ENCODE peak calls at places on chromosome 22, in eight cellular contexts. Z is NCI-H2171; N is stimulated activated CD4-positive, alpha-beta T cell treated with anti-CD3 and anti-CD28 coated beads, TNF-alpha, amount 100 ng/mL, for 4 hours; S is activated gamma-delta T cell treated with Interleukin-2 at 50 U/mL for 16 hours; T is HEK293T; L is fibroblast of villous mesenchyme; Q is tibial nerve; X is activated T-cell treated with anti-CD3 and anti-CD28 coated beads for 1 hour. F is an unnamed sample.

GRCh38 chr22:24894220-24894975 is 52.1 kb downstream of the LHFPL7 start:
- DNase-seq in S (no peak), N (no peak), X (no peak), T (no peak), L (peak; percentile 98), Z (no peak), Q (peak; percentile 73), F (no peak)

GRCh38 chr22:45159652-45160462 is 3.9 kb upstream of the NUP50 start:
- DNase-seq in Z (no peak), N (no peak), Q (no peak), X (no peak), S (no peak), L (peak; percentile 89), T (peak; percentile 22), F (peak; percentile 14)

GRCh38 chr22:41770715-41771452 is 29.6 kb upstream of the CCDC134 start:
- DNase-seq in T (no peak), S (no peak), X (no peak), Q (no peak), L (no peak), N (no peak), Z (no peak), F (no peak)

GRCh38 chr22:41106122-41106968 is 14.0 kb downstream of the EP300 start:
- DNase-seq in N (no peak), Q (no peak), T (no peak), L (peak; percentile 70), Z (no peak), X (no peak), S (no peak), F (no peak)

GRCh38 chr22:37254206-37254866 is 10.3 kb upstream of the RAC2 start:
- DNase-seq in T (no peak), Z (no peak), S (no peak), L (peak; percentile 71), X (no peak), Q (no peak), N (no peak), F (no peak)

GRCh38 chr22:27775087-27775697 is 26.4 kb downstream of the MN1 start:
- DNase-seq in Q (no peak), L (no peak), X (no peak), N (no peak), Z (no peak), T (no peak), S (no peak), F (no peak)

GRCh38 chr22:38706101-38706884 is 549 bp downstream of the GTPBP1 start:
- DNase-seq in T (peak; percentile 39), N (peak; percentile 36), L (peak; percentile 66), Q (no peak), Z (peak; percentile 23), X (no peak), S (no peak), F (peak; percentile 52)

GRCh38 chr22:20137113-20137512 is 5.5 kb downstream of the ZDHHC8 start:
- DNase-seq in Z (no peak), L (no peak), N (no peak), Q (no peak), S (no peak), T (no peak), X (no peak), F (no peak)

F was measured in endothelial cell.